ENCODE peak calls at places on chromosomes 7 and 10, in nine cellular contexts. One of them, this sample, is unnamed.

GRCh38 chr7:118696879-118697278 is 472.4 kb downstream of the ANKRD7 start:
- DNase-seq in BJ: no peak
- DNase-seq in WERI-Rb-1: no peak
- DNase-seq in hepatocyte: no peak
- DNase-seq in DND-41: no peak
- DNase-seq in astrocyte of the cerebellum: no peak
- DNase-seq in A549: no peak
- DNase-seq in astrocyte of the spinal cord: no peak
- DNase-seq in cardiac muscle cell: no peak
- DNase-seq in this sample: peak

GRCh38 chr7:137146552-137146961 is 197.0 kb downstream of the PTN start:
- DNase-seq in astrocyte of the spinal cord: peak
- DNase-seq in hepatocyte: no peak
- DNase-seq in DND-41: no peak
- DNase-seq in BJ: peak
- DNase-seq in A549: no peak
- DNase-seq in cardiac muscle cell: no peak
- DNase-seq in astrocyte of the cerebellum: peak
- DNase-seq in WERI-Rb-1: no peak
- DNase-seq in this sample: no peak

GRCh38 chr7:22385326-22385725 is 28.4 kb upstream of the RAPGEF5 start:
- DNase-seq in DND-41: no peak
- DNase-seq in WERI-Rb-1: no peak
- DNase-seq in astrocyte of the cerebellum: no peak
- DNase-seq in A549: no peak
- DNase-seq in hepatocyte: no peak
- DNase-seq in astrocyte of the spinal cord: no peak
- DNase-seq in BJ: no peak
- DNase-seq in cardiac muscle cell: no peak
- DNase-seq in this sample: peak

GRCh38 chr7:80637453-80637852 is 989 bp upstream of the CD36 start:
- DNase-seq in astrocyte of the cerebellum: no peak
- DNase-seq in cardiac muscle cell: no peak
- DNase-seq in astrocyte of the spinal cord: no peak
- DNase-seq in BJ: no peak
- DNase-seq in hepatocyte: no peak
- DNase-seq in DND-41: no peak
- DNase-seq in WERI-Rb-1: no peak
- DNase-seq in A549: no peak
- DNase-seq in this sample: no peak

GRCh38 chr7:139850906-139851305 is 21.8 kb downstream of the TBXAS1 start:
- DNase-seq in A549: no peak
- DNase-seq in astrocyte of the cerebellum: no peak
- DNase-seq in WERI-Rb-1: no peak
- DNase-seq in hepatocyte: no peak
- DNase-seq in cardiac muscle cell: no peak
- DNase-seq in astrocyte of the spinal cord: no peak
- DNase-seq in DND-41: no peak
- DNase-seq in BJ: no peak
- DNase-seq in this sample: no peak

GRCh38 chr7:27933691-27934565 is 194.0 kb downstream of the TAX1BP1 start:
- DNase-seq in astrocyte of the spinal cord: peak
- DNase-seq in BJ: peak
- DNase-seq in cardiac muscle cell: no peak
- DNase-seq in astrocyte of the cerebellum: peak
- DNase-seq in WERI-Rb-1: no peak
- DNase-seq in hepatocyte: no peak
- DNase-seq in A549: no peak
- DNase-seq in DND-41: no peak
- DNase-seq in this sample: no peak

GRCh38 chr7:121138262-121138933 is 149.9 kb downstream of the CPED1 start:
- DNase-seq in A549: no peak
- DNase-seq in astrocyte of the spinal cord: no peak
- DNase-seq in astrocyte of the cerebellum: no peak
- DNase-seq in cardiac muscle cell: no peak
- DNase-seq in BJ: no peak
- DNase-seq in hepatocyte: no peak
- DNase-seq in DND-41: peak
- DNase-seq in WERI-Rb-1: no peak
- DNase-seq in this sample: peak

GRCh38 chr7:115276791-115277190 is 354.9 kb downstream of the MDFIC start:
- DNase-seq in astrocyte of the spinal cord: no peak
- DNase-seq in WERI-Rb-1: no peak
- DNase-seq in hepatocyte: no peak
- DNase-seq in cardiac muscle cell: no peak
- DNase-seq in BJ: no peak
- DNase-seq in astrocyte of the cerebellum: no peak
- DNase-seq in A549: no peak
- DNase-seq in DND-41: no peak
- DNase-seq in this sample: no peak

GRCh38 chr10:58175990-58176910 is 91.4 kb downstream of the IPMK start:
- DNase-seq in cardiac muscle cell: peak
- DNase-seq in A549: no peak
- DNase-seq in astrocyte of the spinal cord: peak
- DNase-seq in astrocyte of the cerebellum: no peak
- DNase-seq in WERI-Rb-1: no peak
- DNase-seq in DND-41: no peak
- DNase-seq in BJ: no peak
- DNase-seq in hepatocyte: peak
- DNase-seq in this sample: no peak

GRCh38 chr10:79229081-79229541 is 118.2 kb upstream of the PPIF start:
- DNase-seq in cardiac muscle cell: no peak
- DNase-seq in WERI-Rb-1: peak
- DNase-seq in BJ: no peak
- DNase-seq in astrocyte of the cerebellum: no peak
- DNase-seq in astrocyte of the spinal cord: no peak
- DNase-seq in hepatocyte: peak
- DNase-seq in DND-41: no peak
- DNase-seq in A549: no peak
- DNase-seq in this sample: peak

GRCh38 chr10:79231908-79232307 is 115.4 kb upstream of the PPIF start:
- DNase-seq in astrocyte of the cerebellum: no peak
- DNase-seq in A549: no peak
- DNase-seq in DND-41: no peak
- DNase-seq in WERI-Rb-1: no peak
- DNase-seq in BJ: no peak
- DNase-seq in astrocyte of the spinal cord: no peak
- DNase-seq in cardiac muscle cell: no peak
- DNase-seq in hepatocyte: no peak
- DNase-seq in this sample: no peak

GRCh38 chr10:79230563-79231249 is 116.6 kb upstream of the PPIF start:
- DNase-seq in DND-41: no peak
- DNase-seq in astrocyte of the spinal cord: no peak
- DNase-seq in WERI-Rb-1: no peak
- DNase-seq in hepatocyte: no peak
- DNase-seq in A549: no peak
- DNase-seq in BJ: no peak
- DNase-seq in cardiac muscle cell: no peak
- DNase-seq in astrocyte of the cerebellum: no peak
- DNase-seq in this sample: no peak

GRCh38 chr10:79232864-79233263 is 114.4 kb upstream of the PPIF start:
- DNase-seq in A549: no peak
- DNase-seq in cardiac muscle cell: no peak
- DNase-seq in astrocyte of the spinal cord: no peak
- DNase-seq in WERI-Rb-1: no peak
- DNase-seq in DND-41: no peak
- DNase-seq in astrocyte of the cerebellum: no peak
- DNase-seq in hepatocyte: no peak
- DNase-seq in BJ: no peak
- DNase-seq in this sample: no peak

DNA sequence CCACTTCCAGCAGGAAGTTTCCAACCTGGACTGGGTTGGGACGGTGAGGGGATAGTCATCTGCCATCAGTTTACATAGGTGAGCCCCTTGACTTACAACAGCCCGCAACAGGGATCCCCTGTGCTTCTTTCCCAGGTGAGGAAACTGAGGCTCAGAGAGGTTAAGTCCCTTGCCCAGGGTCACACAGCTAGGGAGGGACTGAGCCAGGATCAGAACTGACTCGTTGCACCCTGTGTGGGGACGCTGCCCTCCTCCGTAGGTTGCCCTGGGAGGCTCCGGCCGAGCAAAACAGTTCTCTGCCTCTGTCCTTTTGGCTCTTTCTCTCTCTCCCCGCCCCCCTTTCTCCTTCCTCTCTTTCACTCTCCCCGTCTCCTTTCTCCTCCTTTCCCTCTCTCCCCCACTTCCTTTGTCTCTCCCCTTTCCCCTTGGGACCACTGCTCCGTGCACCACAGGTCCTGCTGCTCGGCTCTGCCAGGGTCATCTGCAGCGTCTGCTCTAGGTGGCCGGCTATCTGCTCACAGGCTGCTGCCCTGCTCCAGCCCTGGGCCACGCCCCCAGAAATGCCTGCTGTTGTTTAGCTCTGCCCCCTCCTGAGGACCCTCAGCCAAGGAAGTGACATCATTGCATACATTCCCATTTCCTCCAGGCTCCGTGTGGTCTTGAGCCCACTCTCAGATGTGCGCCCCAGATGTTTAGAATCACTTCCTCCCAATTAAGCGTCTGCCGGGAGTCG is 117.3 kb upstream of the PPIF start:
- DNase-seq in A549: no peak
- DNase-seq in BJ: no peak
- DNase-seq in WERI-Rb-1: no peak
- DNase-seq in hepatocyte: peak
- DNase-seq in astrocyte of the spinal cord: no peak
- DNase-seq in astrocyte of the cerebellum: no peak
- DNase-seq in cardiac muscle cell: peak
- DNase-seq in DND-41: no peak
- DNase-seq in this sample: no peak
- H3K4me3 ChIP-seq in A549: no peak
- H3K4me3 ChIP-seq in BJ: no peak
- H3K4me3 ChIP-seq in WERI-Rb-1: no peak
- H3K4me3 ChIP-seq in hepatocyte: no peak
- H3K4me3 ChIP-seq in astrocyte of the spinal cord: no peak
- H3K4me3 ChIP-seq in astrocyte of the cerebellum: no peak
- H3K4me3 ChIP-seq in cardiac muscle cell: no peak
- H3K4me3 ChIP-seq in DND-41: no peak
- H3K4me3 ChIP-seq in this sample: no peak

DNA sequence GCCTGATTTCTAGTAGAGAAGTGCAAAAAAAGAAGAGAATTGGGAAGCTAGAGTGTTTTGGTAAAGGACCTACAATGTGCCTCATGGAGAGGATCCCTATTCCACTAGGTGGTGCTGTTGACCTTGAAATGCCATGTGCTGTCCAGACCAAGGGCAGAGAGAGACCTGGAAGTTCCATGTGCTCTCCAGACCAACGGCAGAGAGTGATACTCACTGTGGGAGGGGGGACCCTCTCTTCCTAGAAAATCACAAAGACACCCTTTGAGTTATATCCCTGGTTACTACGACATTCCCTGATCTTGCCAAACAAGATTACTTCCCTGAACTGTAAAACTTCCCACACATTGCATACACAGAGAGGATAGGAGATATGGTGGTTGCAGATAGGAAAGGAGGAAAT is 212.7 kb upstream of the ZNF804B start:
- DNase-seq in cardiac muscle cell: peak
- DNase-seq in BJ: no peak
- DNase-seq in DND-41: peak
- DNase-seq in astrocyte of the cerebellum: peak
- DNase-seq in astrocyte of the spinal cord: peak
- DNase-seq in A549: peak
- DNase-seq in hepatocyte: peak
- DNase-seq in WERI-Rb-1: peak
- DNase-seq in this sample: peak
- TF ChIP-seq CTCF in cardiac muscle cell: peak
- TF ChIP-seq CTCF in BJ: no peak
- TF ChIP-seq CTCF in DND-41: peak
- TF ChIP-seq CTCF in astrocyte of the cerebellum: peak
- TF ChIP-seq CTCF in astrocyte of the spinal cord: peak
- TF ChIP-seq CTCF in A549: peak
- TF ChIP-seq CTCF in hepatocyte: peak
- TF ChIP-seq CTCF in WERI-Rb-1: peak
- TF ChIP-seq CTCF in this sample: peak

DNA sequence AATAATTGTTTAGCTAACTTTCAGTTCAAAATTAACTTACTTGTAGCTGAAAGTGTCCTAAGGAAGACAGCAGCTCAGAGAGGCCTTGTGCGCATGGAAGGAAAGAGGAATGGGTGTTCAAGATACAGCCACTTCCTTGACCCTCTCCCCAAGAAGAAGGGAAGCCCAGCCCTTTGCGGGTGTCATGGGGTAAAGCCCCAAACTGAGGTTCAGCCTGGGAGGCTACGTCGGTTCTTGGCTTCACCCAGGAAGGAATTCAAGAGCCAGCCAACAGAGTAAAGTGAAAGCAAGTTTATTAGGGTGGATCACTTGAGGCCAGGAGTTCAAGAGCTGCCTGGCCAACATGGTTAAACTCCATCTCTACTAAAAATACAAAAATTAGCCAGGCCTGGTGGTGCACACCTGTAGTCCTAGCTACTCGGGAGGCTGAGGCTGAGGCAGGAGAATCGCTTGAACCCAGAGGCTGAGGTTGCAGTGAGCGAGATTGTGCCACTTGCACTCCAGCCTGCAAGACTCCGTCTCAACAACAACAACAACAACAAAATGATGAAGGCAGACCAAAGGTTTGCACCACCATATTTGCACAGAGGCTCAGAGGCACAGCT is 15.9 kb downstream of the GPRIN2 start:
- DNase-seq in DND-41: no peak
- DNase-seq in astrocyte of the spinal cord: no peak
- DNase-seq in astrocyte of the cerebellum: no peak
- DNase-seq in cardiac muscle cell: no peak
- DNase-seq in WERI-Rb-1: no peak
- DNase-seq in A549: no peak
- DNase-seq in BJ: no peak
- DNase-seq in hepatocyte: no peak
- DNase-seq in this sample: no peak
- H3K4me3 ChIP-seq in DND-41: no peak
- H3K4me3 ChIP-seq in astrocyte of the spinal cord: peak
- H3K4me3 ChIP-seq in astrocyte of the cerebellum: no peak
- H3K4me3 ChIP-seq in cardiac muscle cell: no peak
- H3K4me3 ChIP-seq in WERI-Rb-1: peak
- H3K4me3 ChIP-seq in A549: peak
- H3K4me3 ChIP-seq in BJ: no peak
- H3K4me3 ChIP-seq in hepatocyte: peak
- H3K4me3 ChIP-seq in this sample: no peak

GRCh38 chr7:36819639-36820038 is 95.3 kb upstream of the AOAH start:
- DNase-seq in astrocyte of the cerebellum: no peak
- DNase-seq in WERI-Rb-1: no peak
- DNase-seq in BJ: no peak
- DNase-seq in hepatocyte: no peak
- DNase-seq in A549: no peak
- DNase-seq in DND-41: no peak
- DNase-seq in astrocyte of the spinal cord: no peak
- DNase-seq in cardiac muscle cell: no peak
- DNase-seq in this sample: no peak

GRCh38 chr7:36821617-36822016 is 97.3 kb upstream of the AOAH start:
- DNase-seq in DND-41: no peak
- DNase-seq in A549: no peak
- DNase-seq in hepatocyte: no peak
- DNase-seq in astrocyte of the spinal cord: no peak
- DNase-seq in astrocyte of the cerebellum: no peak
- DNase-seq in BJ: no peak
- DNase-seq in cardiac muscle cell: no peak
- DNase-seq in WERI-Rb-1: no peak
- DNase-seq in this sample: no peak

GRCh38 chr7:36823353-36823752 is 99.1 kb upstream of the AOAH start:
- DNase-seq in WERI-Rb-1: no peak
- DNase-seq in DND-41: no peak
- DNase-seq in BJ: no peak
- DNase-seq in A549: no peak
- DNase-seq in astrocyte of the spinal cord: no peak
- DNase-seq in astrocyte of the cerebellum: no peak
- DNase-seq in hepatocyte: no peak
- DNase-seq in cardiac muscle cell: no peak
- DNase-seq in this sample: no peak

GRCh38 chr7:36820527-36821170 is 96.4 kb upstream of the AOAH start:
- DNase-seq in hepatocyte: no peak
- DNase-seq in cardiac muscle cell: no peak
- DNase-seq in astrocyte of the cerebellum: no peak
- DNase-seq in WERI-Rb-1: no peak
- DNase-seq in BJ: no peak
- DNase-seq in DND-41: no peak
- DNase-seq in astrocyte of the spinal cord: no peak
- DNase-seq in A549: no peak
- DNase-seq in this sample: no peak
- TF ChIP-seq CTCF in hepatocyte: no peak
- TF ChIP-seq CTCF in cardiac muscle cell: no peak
- TF ChIP-seq CTCF in astrocyte of the cerebellum: no peak
- TF ChIP-seq CTCF in WERI-Rb-1: no peak
- TF ChIP-seq CTCF in BJ: no peak
- TF ChIP-seq CTCF in DND-41: no peak
- TF ChIP-seq CTCF in astrocyte of the spinal cord: no peak
- TF ChIP-seq CTCF in A549: no peak
- TF ChIP-seq CTCF in this sample: no peak